ENCODE peak calls at places on chromosomes 1 and 21, in ten cellular contexts. O, F, J, G, N, U, D, E, H and A are unnamed samples.

GRCh38 chr21:39317134-39318090 is 4.0 kb upstream of the BRWD1 start:
- DNase-seq in O (no peak), F (peak), J (peak), G (no peak), N (no peak), U (no peak), D (no peak), E (no peak), H (no peak), A (no peak)

GRCh38 chr1:1973716-1974642 is 29.6 kb downstream of the CFAP74 start:
- DNase-seq in O (no peak), F (no peak), J (no peak), G (no peak), N (no peak), U (no peak), D (no peak), E (no peak), H (no peak), A (no peak)

GRCh38 chr1:118483245-118484006 is 298.4 kb upstream of the SPAG17 start:
- DNase-seq in O (no peak), F (no peak), J (no peak), G (no peak), N (no peak), U (no peak), D (no peak), E (no peak), H (no peak), A (no peak)

GRCh38 chr1:66383168-66383567 is 150.8 kb upstream of the SGIP1 start:
- DNase-seq in O (peak), F (no peak), J (no peak), G (no peak), N (no peak), U (no peak), D (no peak), E (no peak), H (no peak), A (no peak)

GRCh38 chr1:99490031-99490430 is 155.9 kb upstream of the PALMD start:
- DNase-seq in O (no peak), F (no peak), J (no peak), G (no peak), N (no peak), U (no peak), D (no peak), E (no peak), H (no peak), A (no peak)

GRCh38 chr21:46052703-46053651 is 44.9 kb upstream of the COL6A2 start:
- DNase-seq in O (peak), F (no peak), J (peak), G (no peak), N (no peak), U (peak), D (peak), E (peak), H (no peak), A (no peak)

GRCh38 chr1:222833484-222833883 is 18.6 kb downstream of the DISP1 start:
- DNase-seq in O (no peak), F (no peak), J (no peak), G (no peak), N (no peak), U (no peak), D (no peak), E (no peak), H (no peak), A (no peak)

GRCh38 chr1:147598631-147599361 is 57.5 kb downstream of the BCL9 start:
- DNase-seq in O (peak), F (peak), J (no peak), G (peak), N (peak), U (peak), D (peak), E (peak), H (peak), A (no peak)

GRCh38 chr1:21764615-21765423 is 18.1 kb downstream of the USP48 start:
- DNase-seq in O (peak), F (no peak), J (no peak), G (no peak), N (no peak), U (no peak), D (no peak), E (no peak), H (no peak), A (no peak)

GRCh38 chr1:97135972-97136371 is 414.4 kb downstream of the PTBP2 start:
- DNase-seq in O (no peak), F (no peak), J (no peak), G (no peak), N (no peak), U (no peak), D (no peak), E (no peak), H (no peak), A (no peak)

GRCh38 chr21:14863745-14864210 is 201.0 kb downstream of the NRIP1 start:
- DNase-seq in O (peak), F (no peak), J (no peak), G (no peak), N (no peak), U (no peak), D (no peak), E (no peak), H (no peak), A (no peak)

GRCh38 chr1:207020709-207021107 is 11.8 kb downstream of the C1orf116 start:
- DNase-seq in O (peak), F (no peak), J (no peak), G (no peak), N (no peak), U (no peak), D (no peak), E (no peak), H (no peak), A (no peak)

GRCh38 chr1:228902781-228903572 is 167.7 kb downstream of the RHOU start:
- DNase-seq in O (peak), F (peak), J (peak), G (no peak), N (no peak), U (no peak), D (no peak), E (no peak), H (no peak), A (peak)

GRCh38 chr1:102897537-102897936 is 210.8 kb downstream of the COL11A1 start:
- DNase-seq in O (peak), F (no peak), J (no peak), G (no peak), N (no peak), U (no peak), D (no peak), E (no peak), H (no peak), A (no peak)

GRCh38 chr1:63721531-63722189 is 52.2 kb upstream of the ROR1 start:
- DNase-seq in O (peak), F (no peak), J (no peak), G (no peak), N (no peak), U (no peak), D (no peak), E (no peak), H (no peak), A (no peak)

GRCh38 chr1:110672001-110672752 is 2.6 kb downstream of the KCNA3 start:
- DNase-seq in O (no peak), F (no peak), J (peak), G (peak), N (peak), U (no peak), D (peak), E (peak), H (peak), A (no peak)

GRCh38 chr1:201795066-201795465 is 33.9 kb upstream of the IPO9 start:
- DNase-seq in O (peak), F (no peak), J (no peak), G (no peak), N (no peak), U (no peak), D (no peak), E (no peak), H (no peak), A (no peak)

GRCh38 chr1:81600878-81601658 is 199.7 kb upstream of the ADGRL2 start:
- DNase-seq in O (no peak), F (no peak), J (no peak), G (no peak), N (no peak), U (no peak), D (no peak), E (no peak), H (no peak), A (no peak)

GRCh38 chr1:217585577-217585976 is 45.3 kb downstream of the GPATCH2 start:
- DNase-seq in O (peak), F (no peak), J (no peak), G (no peak), N (no peak), U (no peak), D (no peak), E (no peak), H (no peak), A (no peak)

GRCh38 chr1:203539831-203540546 is 46.0 kb downstream of the OPTC start:
- DNase-seq in O (no peak), F (no peak), J (no peak), G (no peak), N (no peak), U (no peak), D (no peak), E (no peak), H (no peak), A (no peak)

GRCh38 chr1:228309548-228310067 is 97.0 kb downstream of the TRIM11 start:
- DNase-seq in O (no peak), F (no peak), J (no peak), G (no peak), N (no peak), U (peak), D (no peak), E (no peak), H (peak), A (no peak)

GRCh38 chr1:172480421-172480820 is 36.6 kb upstream of the PIGC start:
- DNase-seq in O (no peak), F (no peak), J (no peak), G (no peak), N (no peak), U (no peak), D (no peak), E (no peak), H (no peak), A (no peak)

GRCh38 chr1:163174524-163175437 is 27.9 kb downstream of the RGS5 start:
- DNase-seq in O (peak), F (peak), J (peak), G (no peak), N (peak), U (peak), D (peak), E (no peak), H (peak), A (no peak)

GRCh38 chr21:34824314-34824713 is 155.5 kb downstream of the CLIC6 start:
- DNase-seq in O (no peak), F (no peak), J (no peak), G (no peak), N (no peak), U (no peak), D (no peak), E (no peak), H (no peak), A (no peak)

GRCh38 chr1:12040457-12041051 is 21.3 kb downstream of the MIIP start:
- DNase-seq in O (peak), F (no peak), J (no peak), G (no peak), N (no peak), U (no peak), D (no peak), E (no peak), H (no peak), A (no peak)

GRCh38 chr1:61244114-61244513 is 161.8 kb downstream of the NFIA start:
- DNase-seq in O (peak), F (no peak), J (no peak), G (no peak), N (no peak), U (no peak), D (no peak), E (no peak), H (no peak), A (peak)

GRCh38 chr1:50371749-50372148 is 51.5 kb downstream of the DMRTA2 start:
- DNase-seq in O (no peak), F (no peak), J (no peak), G (no peak), N (no peak), U (no peak), D (no peak), E (no peak), H (no peak), A (no peak)

GRCh38 chr1:48688102-48688760 is 88.5 kb downstream of the BEND5 start:
- DNase-seq in O (no peak), F (no peak), J (no peak), G (no peak), N (no peak), U (no peak), D (no peak), E (no peak), H (no peak), A (no peak)